ENCODE peak calls at places on chromosomes 1 and 21, in seven cellular contexts. L is psoas muscle, B is PC-3, N is fibroblast of lung, Z is kidney, F is GM23338, J is testis. I is an unnamed sample.

GRCh38 chr1:174134000-174134659 is 25.2 kb upstream of the RABGAP1L start:
- DNase-seq in N (no peak), F (no peak), B (no peak), Z (no peak), J (no peak), L (no peak), I (peak; percentile 53)

GRCh38 chr1:31888281-31888680 is 49.9 kb downstream of the PTP4A2 start:
- DNase-seq in B (no peak), Z (no peak), L (no peak), J (no peak), N (no peak), F (no peak), I (no peak)

GRCh38 chr1:193115629-193116227 is 6.1 kb upstream of the CDC73 start:
- DNase-seq in J (no peak), Z (no peak), L (no peak), B (peak; percentile 92), F (no peak), N (peak; percentile 100), I (no peak)

GRCh38 chr1:226643701-226644540 is 95.2 kb downstream of the ITPKB start:
- DNase-seq in J (no peak), Z (peak; percentile 72), B (no peak), N (no peak), F (no peak), L (peak; percentile 48), I (peak; percentile 53)

GRCh38 chr1:48203287-48203900 is 19.1 kb upstream of the SLC5A9 start:
- DNase-seq in L (no peak), N (peak; percentile 7), B (peak; percentile 77), Z (no peak), J (no peak), F (peak; percentile 71), I (peak; percentile 42)

GRCh38 chr1:23018661-23019093 is 591 bp upstream of the KDM1A start:
- DNase-seq in N (no peak), F (peak; percentile 42), Z (no peak), L (no peak), J (no peak), B (no peak), I (no peak)

GRCh38 chr1:226678701-226679100 is 60.4 kb downstream of the ITPKB start:
- DNase-seq in L (no peak), B (no peak), Z (no peak), N (no peak), J (no peak), F (no peak), I (no peak)

GRCh38 chr1:53625049-53625448 is 113.9 kb downstream of the GLIS1 start:
- DNase-seq in L (peak; percentile 65), F (no peak), Z (no peak), N (peak; percentile 44), J (peak; percentile 8), B (no peak), I (no peak)

GRCh38 chr1:12600335-12600734 is 17.7 kb downstream of the DHRS3 start:
- DNase-seq in J (peak; percentile 58), F (no peak), L (peak; percentile 95), N (no peak), Z (no peak), B (no peak), I (no peak)

GRCh38 chr21:31316488-31317169 is 27.4 kb downstream of the TIAM1 start:
- DNase-seq in J (no peak), Z (no peak), F (no peak), L (no peak), B (peak; percentile 91), N (peak; percentile 77), I (no peak)

GRCh38 chr1:153626929-153627796 is at the start of gene S100A13:
- DNase-seq in L (peak; percentile 92), F (peak; percentile 99), N (peak; percentile 94), Z (peak; percentile 94), B (peak; percentile 97), J (peak; percentile 84), I (no peak)

GRCh38 chr1:147377263-147378246 is 135.1 kb downstream of the CHD1L start:
- DNase-seq in F (no peak), B (no peak), Z (no peak), L (no peak), N (no peak), J (no peak), I (no peak)

GRCh38 chr1:147384805-147385204 is 142.3 kb downstream of the CHD1L start:
- DNase-seq in N (no peak), Z (no peak), L (no peak), B (no peak), F (no peak), J (no peak), I (no peak)

GRCh38 chr1:147379889-147380288 is 137.4 kb downstream of the CHD1L start:
- DNase-seq in B (no peak), J (no peak), N (no peak), L (no peak), Z (no peak), F (no peak), I (no peak)
- H3K4me3 ChIP-seq in B (no peak overlapping the region), J (no peak overlapping the region), N (no peak overlapping the region), L (no peak overlapping the region), Z (no peak overlapping the region), F (no peak overlapping the region), I (no peak overlapping the region)

DNA sequence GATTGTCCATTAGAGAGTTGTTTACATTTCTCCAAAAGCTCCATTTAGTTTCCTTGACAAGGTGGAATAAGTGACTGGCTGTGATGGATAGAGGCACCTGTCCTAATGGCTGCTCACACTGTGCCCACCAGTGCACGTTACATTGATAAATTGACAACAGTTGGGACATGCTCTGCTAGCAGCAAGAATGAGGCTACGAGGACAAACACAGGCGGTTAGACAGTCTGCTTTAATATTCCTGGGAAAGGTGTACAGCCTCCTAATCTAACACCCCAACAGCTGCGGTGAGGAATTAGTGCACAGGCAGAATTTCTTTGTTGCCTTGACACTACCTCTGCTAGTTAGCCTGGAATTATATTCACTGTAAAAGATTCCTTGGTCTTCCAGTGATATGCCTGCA is 354.9 kb downstream of the LMO4 start:
- DNase-seq in Z (no peak), J (no peak), N (no peak), L (no peak), F (no peak), B (no peak), I (no peak)
- TF ChIP-seq CTCF in Z (no peak), J (no peak), N (no peak), L (no peak), F (no peak), B (no peak), I (no peak)

GRCh38 chr1:5754079-5754431 is 238.2 kb downstream of the NPHP4 start:
- DNase-seq in F (no peak), Z (peak; percentile 59), N (no peak), B (no peak), J (no peak), L (no peak), I (no peak)
- H3K4me3 ChIP-seq in F (no peak overlapping the region), Z (no peak overlapping the region), N (no peak overlapping the region), B (no peak overlapping the region), J (no peak overlapping the region), L (no peak overlapping the region), I (no peak overlapping the region)

GRCh38 chr1:6635910-6636760 is 11.5 kb downstream of the THAP3 start:
- DNase-seq in B (no peak), Z (no peak), F (no peak), L (no peak), J (no peak), N (no peak), I (no peak)

GRCh38 chr1:6638226-6638625 is 13.6 kb downstream of the THAP3 start:
- DNase-seq in L (peak; percentile 90), Z (peak; percentile 87), B (no peak), F (no peak), N (peak; percentile 82), J (peak; percentile 87), I (no peak)

GRCh38 chr1:6634278-6635052 is 9.8 kb downstream of the THAP3 start:
- DNase-seq in L (peak; percentile 89), J (peak; percentile 66), Z (peak; percentile 86), B (peak; percentile 64), N (peak; percentile 36), F (peak; percentile 75), I (peak; percentile 37)

GRCh38 chr1:6635161-6635909 is 10.7 kb downstream of the THAP3 start:
- DNase-seq in J (peak; percentile 53), F (no peak), L (no peak), B (no peak), Z (no peak), N (no peak), I (no peak)

GRCh38 chr1:6637770-6638169 is 13.1 kb downstream of the THAP3 start:
- DNase-seq in F (no peak), L (no peak), J (no peak), N (no peak), Z (no peak), B (no peak), I (no peak)
- TF ChIP-seq CTCF in F (no peak), L (no peak), J (no peak), N (no peak), Z (no peak), B (no peak), I (no peak)

DNA sequence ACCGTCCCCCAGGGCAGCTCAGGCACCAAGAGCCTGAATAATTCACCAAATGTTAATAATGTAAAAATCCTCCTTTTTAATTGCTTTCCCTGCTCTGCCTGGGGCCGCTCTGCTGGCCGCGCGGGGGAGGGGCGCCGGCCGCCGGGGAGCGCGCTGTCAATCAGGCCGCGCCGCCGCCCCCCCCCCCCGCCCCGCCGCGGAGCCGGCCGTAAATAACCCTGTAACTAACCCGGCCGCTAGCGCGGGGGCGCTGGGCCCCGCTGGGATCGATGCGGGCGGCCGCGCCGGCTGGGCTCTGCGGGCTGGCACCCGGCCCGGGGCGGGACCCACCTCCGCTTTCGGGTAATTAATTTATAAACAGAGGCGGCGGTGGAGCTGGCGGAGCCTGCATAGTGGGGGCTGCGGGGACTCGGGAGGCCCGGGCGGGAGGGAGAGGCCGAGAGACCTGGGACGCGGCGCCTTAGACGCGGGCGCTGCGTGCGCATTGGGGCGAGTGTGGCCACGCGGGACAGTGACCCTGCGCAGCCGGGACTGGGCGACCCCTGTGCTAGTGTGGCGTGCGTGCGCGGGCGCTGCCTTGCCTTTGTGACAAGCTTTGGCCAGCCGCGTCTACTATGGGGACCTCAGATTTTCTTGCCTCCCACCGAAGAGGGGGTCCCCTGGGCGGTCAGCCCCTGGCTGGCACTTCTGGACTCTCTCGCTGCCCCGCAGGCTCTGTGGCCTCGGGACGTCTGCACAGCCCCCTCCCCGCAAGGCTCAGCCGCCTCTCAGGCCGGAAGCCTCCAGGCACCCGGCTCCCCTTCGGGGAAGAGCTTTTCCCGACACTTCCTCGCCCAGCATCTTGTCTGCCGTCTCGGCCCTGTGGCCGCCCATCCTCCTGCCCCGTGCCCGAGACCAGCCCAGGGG is 16.7 kb downstream of the SAMD11 start:
- DNase-seq in Z (peak; percentile 95), F (peak; percentile 60), J (peak; percentile 79), L (peak; percentile 73), N (peak; percentile 77), B (peak; percentile 40), I (no peak)
- H3K4me3 ChIP-seq in Z (peak overlapping the region; percentile 41), F (peak overlapping the region; percentile 55), J (no peak overlapping the region), L (peak overlapping the region; percentile 62), N (peak overlapping the region; percentile 31), B (peak overlapping the region; percentile 65), I (no peak overlapping the region)

GRCh38 chr1:93702828-93703183 is 21.2 kb upstream of the BCAR3 start:
- DNase-seq in F (no peak), N (no peak), J (no peak), Z (no peak), L (no peak), B (no peak), I (no peak)
- TF ChIP-seq CTCF in F (no peak), N (no peak), J (no peak), Z (no peak), L (peak; percentile 28), B (peak; percentile 26), I (no peak)

GRCh38 chr1:206465951-206466350 is 4.3 kb upstream of the IKBKE start:
- DNase-seq in F (no peak), N (no peak), L (no peak), Z (no peak), J (no peak), B (no peak), I (peak; percentile 62)
- H3K4me3 ChIP-seq in F (no peak overlapping the region), N (no peak overlapping the region), L (no peak overlapping the region), Z (no peak overlapping the region), J (no peak overlapping the region), B (no peak overlapping the region), I (no peak overlapping the region)